ENCODE peak calls at places on chromosome 16, in six cellular contexts. P is fibroblast of the aortic adventitia, J is astrocyte of the spinal cord, O is cardiac fibroblast, K is tibial nerve, T is fibroblast of pulmonary artery. L is an unnamed sample.

GRCh38 chr16:85403693-85404092 is 209.4 kb upstream of the GSE1 start:
- DNase-seq in P (no peak), J (no peak), O (no peak), K (no peak), T (no peak), L (no peak)

GRCh38 chr16:79278506-79278905 is 322.0 kb downstream of the MAF start:
- DNase-seq in P (no peak), J (no peak), O (no peak), K (no peak), T (no peak), L (no peak)

GRCh38 chr16:1678500-1679098 is 520 bp downstream of the JPT2 start:
- DNase-seq in P (peak), J (no peak), O (peak), K (peak), T (peak), L (peak)

GRCh38 chr16:80038566-80038965 is 438.0 kb upstream of the MAF start:
- DNase-seq in P (no peak), J (no peak), O (no peak), K (no peak), T (no peak), L (no peak)

GRCh38 chr16:15572329-15573001 is 70.5 kb downstream of the MARF1 start:
- DNase-seq in P (peak), J (peak), O (peak), K (no peak), T (peak), L (peak)

GRCh38 chr16:66717112-66717675 is 20.7 kb upstream of the CMTM4 start:
- DNase-seq in P (no peak), J (peak), O (peak), K (no peak), T (peak), L (peak)

GRCh38 chr16:35215287-35215686 is 1755.9 kb downstream of the TP53TG3F start:
- DNase-seq in P (no peak), J (no peak), O (no peak), K (no peak), T (no peak), L (no peak)

GRCh38 chr16:58474296-58474695 is 25.6 kb upstream of the NDRG4 start:
- DNase-seq in P (no peak), J (no peak), O (no peak), K (no peak), T (no peak), L (no peak)

GRCh38 chr16:57141822-57142631 is 43.8 kb downstream of the PSME3IP1 start:
- DNase-seq in P (no peak), J (no peak), O (no peak), K (no peak), T (no peak), L (no peak)

GRCh38 chr16:79707867-79708266 is 107.3 kb upstream of the MAF start:
- DNase-seq in P (peak), J (no peak), O (peak), K (peak), T (no peak), L (no peak)

GRCh38 chr16:50326835-50327465 is 41.8 kb downstream of the BRD7 start:
- DNase-seq in P (peak), J (peak), O (peak), K (peak), T (peak), L (peak)

GRCh38 chr16:66516808-66517585 is 32.9 kb downstream of the TK2 start:
- DNase-seq in P (peak), J (peak), O (peak), K (peak), T (peak), L (peak)

GRCh38 chr16:58638148-58639036 is 8.8 kb upstream of the CNOT1 start:
- DNase-seq in P (peak), J (peak), O (peak), K (peak), T (peak), L (peak)

GRCh38 chr16:23650674-23651073 is 9.4 kb downstream of the DCTN5 start:
- DNase-seq in P (no peak), J (peak), O (peak), K (no peak), T (peak), L (no peak)

GRCh38 chr16:66383551-66383950 is 17.1 kb downstream of the CDH5 start:
- DNase-seq in P (no peak), J (no peak), O (no peak), K (no peak), T (no peak), L (no peak)

GRCh38 chr16:73949574-73950348 is 346.9 kb upstream of the PSMD7 start:
- DNase-seq in P (peak), J (peak), O (peak), K (peak), T (peak), L (peak)

GRCh38 chr16:49023095-49023494 is 258.5 kb downstream of the CBLN1 start:
- DNase-seq in P (peak), J (peak), O (peak), K (no peak), T (peak), L (no peak)

GRCh38 chr16:75578212-75578611 is 12.0 kb downstream of the GABARAPL2 start:
- DNase-seq in P (no peak), J (no peak), O (no peak), K (no peak), T (no peak), L (no peak)

GRCh38 chr16:81553080-81553813 is 108.6 kb downstream of the CMIP start:
- DNase-seq in P (peak), J (no peak), O (no peak), K (no peak), T (no peak), L (no peak)

GRCh38 chr16:1058216-1058615 is 14.3 kb upstream of the SSTR5 start:
- DNase-seq in P (no peak), J (no peak), O (no peak), K (no peak), T (no peak), L (no peak)

GRCh38 chr16:22670044-22670536 is 143.9 kb upstream of the HS3ST2 start:
- DNase-seq in P (peak), J (no peak), O (peak), K (no peak), T (no peak), L (peak)

GRCh38 chr16:81466351-81466960 is 21.8 kb downstream of the CMIP start:
- DNase-seq in P (peak), J (no peak), O (peak), K (no peak), T (no peak), L (peak)

GRCh38 chr16:17101646-17102045 is 369.1 kb downstream of the XYLT1 start:
- DNase-seq in P (no peak), J (no peak), O (peak), K (no peak), T (no peak), L (no peak)

GRCh38 chr16:13672196-13672595 is 247.8 kb upstream of the ERCC4 start:
- DNase-seq in P (no peak), J (no peak), O (no peak), K (no peak), T (no peak), L (no peak)

GRCh38 chr16:67982011-67982696 is 1.9 kb upstream of the DPEP3 start:
- DNase-seq in P (no peak), J (no peak), O (no peak), K (no peak), T (no peak), L (no peak)

GRCh38 chr16:11386791-11387546 is 41.7 kb downstream of the RMI2 start:
- DNase-seq in P (peak), J (peak), O (peak), K (no peak), T (peak), L (peak)

GRCh38 chr16:11390573-11391495 is 45.6 kb downstream of the RMI2 start:
- DNase-seq in P (no peak), J (no peak), O (no peak), K (no peak), T (no peak), L (no peak)

GRCh38 chr16:11389631-11390565 is 44.6 kb downstream of the RMI2 start:
- DNase-seq in P (no peak), J (no peak), O (no peak), K (no peak), T (no peak), L (no peak)

GRCh38 chr16:11391576-11391975 is 46.3 kb downstream of the RMI2 start:
- DNase-seq in P (no peak), J (no peak), O (no peak), K (no peak), T (no peak), L (no peak)

GRCh38 chr16:11389083-11389482 is 43.8 kb downstream of the RMI2 start:
- DNase-seq in P (no peak), J (no peak), O (no peak), K (no peak), T (no peak), L (no peak)
- TF ChIP-seq CTCF in P (no peak), J (no peak), O (no peak), K (no peak), T (no peak), L (no peak)

GRCh38 chr16:29743827-29744531 is 1.8 kb downstream of the C16orf54 start:
- DNase-seq in P (no peak), J (no peak), O (no peak), K (no peak), T (no peak), L (no peak)

GRCh38 chr16:29748077-29748759 is 2.4 kb upstream of the C16orf54 start:
- DNase-seq in P (no peak), J (no peak), O (no peak), K (no peak), T (no peak), L (no peak)

GRCh38 chr16:29744541-29745101 is 1.2 kb downstream of the C16orf54 start:
- DNase-seq in P (no peak), J (no peak), O (no peak), K (no peak), T (no peak), L (no peak)

GRCh38 chr16:29745126-29745852 is 501 bp downstream of the C16orf54 start:
- DNase-seq in P (no peak), J (no peak), O (no peak), K (no peak), T (no peak), L (no peak)

DNA sequence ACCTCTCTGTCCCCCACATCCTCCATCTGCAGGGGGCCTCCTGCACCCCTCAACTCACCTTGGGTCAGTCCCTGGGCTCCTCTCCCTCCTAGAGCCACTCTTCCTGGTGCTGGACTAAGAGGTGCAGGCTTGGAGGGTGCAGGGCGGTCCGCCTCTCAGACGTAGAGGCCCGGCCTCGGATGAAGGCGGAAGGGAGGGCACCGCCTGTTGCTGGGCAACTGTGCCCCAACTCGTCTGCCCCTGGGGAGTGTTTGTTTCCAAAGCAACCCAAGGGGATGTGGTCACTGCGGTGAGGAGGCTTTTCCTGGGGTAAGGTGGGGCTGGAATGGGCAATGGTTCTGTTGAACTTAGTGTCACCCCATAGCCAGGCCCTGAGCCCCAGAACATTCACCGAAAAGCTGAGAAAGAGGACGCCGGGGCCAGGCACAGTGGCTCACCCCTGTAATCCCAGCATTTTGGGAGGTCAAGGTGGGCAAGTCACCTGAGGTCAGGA is at the start of gene C16orf54:
- DNase-seq in P (no peak), J (no peak), O (no peak), K (peak), T (no peak), L (no peak)
- H3K4me3 ChIP-seq in P (no peak), J (no peak), O (no peak), K (peak), T (no peak), L (no peak)

GRCh38 chr16:89576173-89577054 is 856 bp downstream of the CPNE7 start:
- DNase-seq in P (no peak), J (no peak), O (no peak), K (no peak), T (no peak), L (no peak)

GRCh38 chr16:89575247-89576172 is at the start of gene CPNE7:
- DNase-seq in P (no peak), J (peak), O (no peak), K (no peak), T (no peak), L (no peak)

GRCh38 chr16:89572478-89573205 is 2.9 kb upstream of the CPNE7 start:
- DNase-seq in P (no peak), J (no peak), O (no peak), K (no peak), T (no peak), L (no peak)

GRCh38 chr16:89573826-89574680 is 1.5 kb upstream of the CPNE7 start:
- DNase-seq in P (no peak), J (no peak), O (no peak), K (no peak), T (no peak), L (no peak)

DNA sequence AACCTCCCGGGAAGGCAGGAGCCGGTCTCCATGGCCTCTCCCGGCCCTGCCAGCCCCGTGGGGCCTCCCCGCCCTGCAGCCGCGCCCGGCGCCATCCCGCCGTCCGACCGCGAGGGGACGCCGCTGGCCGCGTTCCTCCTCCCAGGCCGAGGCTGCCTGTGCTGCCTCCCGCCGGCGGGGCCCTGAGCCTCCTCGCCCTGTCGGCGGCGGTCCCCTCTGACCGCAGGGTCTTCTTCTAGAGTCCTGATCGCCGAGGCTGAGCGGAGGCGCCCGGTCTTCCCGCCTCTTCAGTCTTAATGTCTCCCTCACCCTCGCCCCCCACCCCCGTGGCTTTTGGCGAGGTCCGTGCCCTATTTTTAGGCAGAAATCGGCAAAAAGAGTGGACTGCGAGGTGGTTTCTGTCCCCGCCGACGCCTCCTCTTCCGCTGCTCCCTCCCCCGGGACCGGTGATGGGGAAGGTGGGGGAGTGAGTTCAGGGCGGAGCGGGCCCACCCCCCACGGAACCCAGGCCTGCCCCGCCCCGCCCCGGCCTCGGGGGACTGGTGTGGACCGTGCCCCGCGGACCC is 794 bp upstream of the CPNE7 start:
- DNase-seq in P (peak), J (peak), O (peak), K (no peak), T (peak), L (peak)
- TF ChIP-seq CTCF in P (peak), J (peak), O (peak), K (peak), T (peak), L (peak)

GRCh38 chr16:69771651-69771967 is 9.5 kb downstream of the WWP2 start:
- DNase-seq in P (no peak), J (no peak), O (no peak), K (no peak), T (no peak), L (no peak)

GRCh38 chr16:69763557-69763942 is 1.4 kb downstream of the WWP2 start:
- DNase-seq in P (peak), J (no peak), O (no peak), K (no peak), T (no peak), L (peak)

GRCh38 chr16:69762843-69763556 is 868 bp downstream of the WWP2 start:
- DNase-seq in P (peak), J (peak), O (peak), K (no peak), T (peak), L (peak)

GRCh38 chr16:69769404-69769803 is 7.3 kb downstream of the WWP2 start:
- DNase-seq in P (no peak), J (no peak), O (no peak), K (no peak), T (no peak), L (no peak)

GRCh38 chr16:69767459-69768229 is 5.5 kb downstream of the WWP2 start:
- DNase-seq in P (no peak), J (no peak), O (no peak), K (no peak), T (no peak), L (no peak)
- H3K4me3 ChIP-seq in P (no peak), J (no peak), O (no peak), K (no peak), T (no peak), L (no peak)

DNA sequence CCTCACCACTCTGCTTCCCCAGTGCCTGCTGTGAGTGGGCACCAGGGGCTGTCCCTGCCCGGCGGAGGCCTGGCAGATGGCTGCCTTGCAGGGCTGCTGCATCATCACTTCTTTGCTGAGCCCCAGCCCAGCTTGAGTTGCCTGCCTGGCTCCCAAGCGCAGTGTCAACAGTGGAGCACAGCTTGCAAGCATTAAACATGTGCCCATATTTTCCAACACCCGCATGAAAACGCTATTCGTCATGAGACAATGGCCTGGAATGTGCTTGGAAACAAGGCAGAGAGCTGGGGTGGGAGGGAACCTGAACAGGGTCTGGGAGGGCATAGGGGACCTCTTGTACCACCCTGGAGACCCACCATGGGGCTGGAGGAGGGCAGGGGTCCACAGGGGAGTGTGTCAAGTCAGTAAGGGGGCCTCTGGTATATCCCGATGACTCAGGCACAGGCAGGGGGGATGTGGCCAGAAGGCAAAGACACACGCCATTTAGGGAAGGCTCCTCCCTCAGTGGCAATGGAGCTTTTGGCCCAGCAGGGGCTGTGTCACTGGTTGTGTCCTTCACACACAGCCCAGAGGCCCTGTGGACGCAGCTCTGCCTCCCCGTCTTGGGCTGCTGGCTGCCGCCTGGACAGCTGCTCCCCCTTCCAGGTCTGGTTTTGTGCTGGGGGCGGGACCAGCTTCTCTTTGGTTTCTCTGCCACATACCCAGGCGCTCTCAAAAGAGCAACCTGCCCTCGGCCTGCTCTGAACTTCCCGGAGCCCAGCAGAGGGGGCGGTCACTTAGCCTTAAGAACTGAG is 17.4 kb upstream of the MTSS2 start:
- DNase-seq in P (peak), J (peak), O (peak), K (no peak), T (peak), L (peak)
- TF ChIP-seq CTCF in P (peak), J (peak), O (peak), K (peak), T (peak), L (peak)

DNA sequence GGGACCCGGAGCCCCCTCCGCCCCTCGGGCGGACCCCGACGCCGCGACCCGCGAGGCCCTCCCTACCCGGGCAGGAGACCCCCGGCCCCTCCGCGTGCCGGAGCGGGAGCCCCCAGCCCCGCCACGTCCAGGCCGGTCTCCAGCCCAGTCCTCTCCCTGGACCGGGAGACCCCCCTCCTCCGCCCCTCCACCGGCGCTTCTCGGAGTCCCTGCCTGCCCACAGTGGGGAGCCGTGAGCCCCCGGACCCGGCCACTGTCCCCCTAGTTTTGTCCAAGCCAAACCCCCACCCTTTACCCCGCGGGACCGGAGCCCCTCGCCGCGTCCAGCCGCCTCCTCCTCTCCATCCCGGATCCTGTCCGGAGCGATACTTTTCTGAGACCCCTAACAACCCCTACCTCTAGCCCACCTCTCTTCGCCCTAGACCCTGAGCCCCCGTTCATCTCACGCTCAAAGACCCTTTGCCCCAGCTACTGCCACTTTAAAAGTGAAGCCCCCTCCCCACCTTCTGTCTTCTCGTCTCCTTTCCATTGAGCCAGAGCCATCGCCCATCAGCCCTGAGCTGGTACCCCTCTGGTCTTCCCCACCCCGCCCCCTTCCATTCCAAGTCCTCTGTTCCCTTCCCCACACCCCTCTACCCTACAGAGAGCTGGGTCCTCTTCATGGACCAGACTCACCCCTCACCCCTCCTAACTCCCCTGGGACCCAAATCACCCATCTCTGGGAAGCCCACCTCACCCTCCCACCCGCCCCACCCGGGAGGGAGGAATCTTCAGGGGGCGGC is 1.0 kb downstream of the NECAB2 start:
- DNase-seq in P (no peak), J (no peak), O (no peak), K (no peak), T (no peak), L (no peak)
- H3K4me3 ChIP-seq in P (no peak), J (no peak), O (no peak), K (peak), T (no peak), L (no peak)